ENCODE peak calls at places on chromosomes 12 and 14, in nine cellular contexts. One of them, this sample, is unnamed.

GRCh38 chr14:94180655-94181271 is 6.6 kb downstream of the PPP4R4 start:
- DNase-seq in activated CD4-positive, alpha-beta T cell treated with anti-CD3 and anti-CD28 coated beads for 36 hours: peak
- DNase-seq in neural crest cell: no peak
- DNase-seq in CD14-positive monocyte: no peak
- DNase-seq in C1 segment of cervical spinal cord: no peak
- DNase-seq in RWPE1: peak
- DNase-seq in H1: no peak
- DNase-seq in NCI-H1417: peak
- DNase-seq in mucosa of gallbladder: no peak
- DNase-seq in this sample: peak

GRCh38 chr12:4977104-4977503 is 66.6 kb upstream of the KCNA5 start:
- DNase-seq in activated CD4-positive, alpha-beta T cell treated with anti-CD3 and anti-CD28 coated beads for 36 hours: no peak
- DNase-seq in neural crest cell: no peak
- DNase-seq in CD14-positive monocyte: no peak
- DNase-seq in C1 segment of cervical spinal cord: no peak
- DNase-seq in RWPE1: no peak
- DNase-seq in H1: no peak
- DNase-seq in NCI-H1417: no peak
- DNase-seq in mucosa of gallbladder: no peak
- DNase-seq in this sample: no peak

GRCh38 chr12:32091696-32092095 is 15.0 kb upstream of the BICD1 start:
- DNase-seq in activated CD4-positive, alpha-beta T cell treated with anti-CD3 and anti-CD28 coated beads for 36 hours: no peak
- DNase-seq in neural crest cell: no peak
- DNase-seq in CD14-positive monocyte: no peak
- DNase-seq in C1 segment of cervical spinal cord: no peak
- DNase-seq in RWPE1: no peak
- DNase-seq in H1: no peak
- DNase-seq in NCI-H1417: peak
- DNase-seq in mucosa of gallbladder: no peak
- DNase-seq in this sample: no peak

GRCh38 chr14:43651185-43651787 is 855.8 kb downstream of the FSCB start:
- DNase-seq in activated CD4-positive, alpha-beta T cell treated with anti-CD3 and anti-CD28 coated beads for 36 hours: no peak
- DNase-seq in neural crest cell: no peak
- DNase-seq in CD14-positive monocyte: no peak
- DNase-seq in C1 segment of cervical spinal cord: no peak
- DNase-seq in RWPE1: no peak
- DNase-seq in H1: no peak
- DNase-seq in NCI-H1417: no peak
- DNase-seq in mucosa of gallbladder: no peak
- DNase-seq in this sample: peak

GRCh38 chr12:104622942-104623341 is 166.2 kb downstream of the CHST11 start:
- DNase-seq in activated CD4-positive, alpha-beta T cell treated with anti-CD3 and anti-CD28 coated beads for 36 hours: no peak
- DNase-seq in neural crest cell: no peak
- DNase-seq in CD14-positive monocyte: no peak
- DNase-seq in C1 segment of cervical spinal cord: no peak
- DNase-seq in RWPE1: no peak
- DNase-seq in H1: no peak
- DNase-seq in NCI-H1417: no peak
- DNase-seq in mucosa of gallbladder: no peak
- DNase-seq in this sample: no peak

GRCh38 chr14:22981090-22982012 is 1.0 kb downstream of the AJUBA start:
- DNase-seq in activated CD4-positive, alpha-beta T cell treated with anti-CD3 and anti-CD28 coated beads for 36 hours: peak
- DNase-seq in neural crest cell: peak
- DNase-seq in CD14-positive monocyte: no peak
- DNase-seq in C1 segment of cervical spinal cord: no peak
- DNase-seq in RWPE1: peak
- DNase-seq in H1: peak
- DNase-seq in NCI-H1417: no peak
- DNase-seq in mucosa of gallbladder: no peak
- DNase-seq in this sample: no peak

GRCh38 chr12:12185424-12185823 is 81.4 kb downstream of the LRP6 start:
- DNase-seq in activated CD4-positive, alpha-beta T cell treated with anti-CD3 and anti-CD28 coated beads for 36 hours: no peak
- DNase-seq in neural crest cell: no peak
- DNase-seq in CD14-positive monocyte: no peak
- DNase-seq in C1 segment of cervical spinal cord: no peak
- DNase-seq in RWPE1: no peak
- DNase-seq in H1: no peak
- DNase-seq in NCI-H1417: no peak
- DNase-seq in mucosa of gallbladder: no peak
- DNase-seq in this sample: no peak

GRCh38 chr12:75715323-75715644 is 203.9 kb upstream of the KRR1 start:
- DNase-seq in activated CD4-positive, alpha-beta T cell treated with anti-CD3 and anti-CD28 coated beads for 36 hours: no peak
- DNase-seq in neural crest cell: no peak
- DNase-seq in CD14-positive monocyte: no peak
- DNase-seq in C1 segment of cervical spinal cord: no peak
- DNase-seq in RWPE1: no peak
- DNase-seq in H1: no peak
- DNase-seq in NCI-H1417: no peak
- DNase-seq in mucosa of gallbladder: no peak
- DNase-seq in this sample: no peak

GRCh38 chr14:102005336-102005735 is 41.0 kb downstream of the DYNC1H1 start:
- DNase-seq in activated CD4-positive, alpha-beta T cell treated with anti-CD3 and anti-CD28 coated beads for 36 hours: no peak
- DNase-seq in neural crest cell: no peak
- DNase-seq in CD14-positive monocyte: no peak
- DNase-seq in C1 segment of cervical spinal cord: no peak
- DNase-seq in RWPE1: no peak
- DNase-seq in H1: no peak
- DNase-seq in NCI-H1417: no peak
- DNase-seq in mucosa of gallbladder: no peak
- DNase-seq in this sample: no peak

GRCh38 chr12:68559246-68559645 is 51.5 kb upstream of the RAP1B start:
- DNase-seq in activated CD4-positive, alpha-beta T cell treated with anti-CD3 and anti-CD28 coated beads for 36 hours: no peak
- DNase-seq in neural crest cell: no peak
- DNase-seq in CD14-positive monocyte: no peak
- DNase-seq in C1 segment of cervical spinal cord: no peak
- DNase-seq in RWPE1: peak
- DNase-seq in H1: no peak
- DNase-seq in NCI-H1417: no peak
- DNase-seq in mucosa of gallbladder: no peak
- DNase-seq in this sample: no peak

GRCh38 chr12:71828813-71829212 is 10.7 kb upstream of the TBC1D15 start:
- DNase-seq in activated CD4-positive, alpha-beta T cell treated with anti-CD3 and anti-CD28 coated beads for 36 hours: no peak
- DNase-seq in neural crest cell: no peak
- DNase-seq in CD14-positive monocyte: no peak
- DNase-seq in C1 segment of cervical spinal cord: no peak
- DNase-seq in RWPE1: no peak
- DNase-seq in H1: no peak
- DNase-seq in NCI-H1417: no peak
- DNase-seq in mucosa of gallbladder: no peak
- DNase-seq in this sample: no peak

GRCh38 chr14:98210045-98210678 is 1061.8 kb downstream of the BCL11B start:
- DNase-seq in activated CD4-positive, alpha-beta T cell treated with anti-CD3 and anti-CD28 coated beads for 36 hours: peak
- DNase-seq in neural crest cell: no peak
- DNase-seq in CD14-positive monocyte: no peak
- DNase-seq in C1 segment of cervical spinal cord: no peak
- DNase-seq in RWPE1: no peak
- DNase-seq in H1: no peak
- DNase-seq in NCI-H1417: peak
- DNase-seq in mucosa of gallbladder: no peak
- DNase-seq in this sample: no peak

GRCh38 chr12:26878661-26879119 is 45.7 kb upstream of the ITPR2 start:
- DNase-seq in activated CD4-positive, alpha-beta T cell treated with anti-CD3 and anti-CD28 coated beads for 36 hours: no peak
- DNase-seq in neural crest cell: no peak
- DNase-seq in CD14-positive monocyte: no peak
- DNase-seq in C1 segment of cervical spinal cord: peak
- DNase-seq in RWPE1: no peak
- DNase-seq in H1: no peak
- DNase-seq in NCI-H1417: peak
- DNase-seq in mucosa of gallbladder: peak
- DNase-seq in this sample: no peak

GRCh38 chr12:75208851-75209781 is 523 bp downstream of the KCNC2 start:
- DNase-seq in activated CD4-positive, alpha-beta T cell treated with anti-CD3 and anti-CD28 coated beads for 36 hours: peak
- DNase-seq in neural crest cell: peak
- DNase-seq in CD14-positive monocyte: no peak
- DNase-seq in C1 segment of cervical spinal cord: no peak
- DNase-seq in RWPE1: peak
- DNase-seq in H1: peak
- DNase-seq in NCI-H1417: peak
- DNase-seq in mucosa of gallbladder: no peak
- DNase-seq in this sample: peak

GRCh38 chr12:42698213-42698612 is 108.7 kb upstream of the PRICKLE1 start:
- DNase-seq in activated CD4-positive, alpha-beta T cell treated with anti-CD3 and anti-CD28 coated beads for 36 hours: no peak
- DNase-seq in neural crest cell: no peak
- DNase-seq in CD14-positive monocyte: no peak
- DNase-seq in C1 segment of cervical spinal cord: no peak
- DNase-seq in RWPE1: peak
- DNase-seq in H1: no peak
- DNase-seq in NCI-H1417: no peak
- DNase-seq in mucosa of gallbladder: no peak
- DNase-seq in this sample: no peak

GRCh38 chr14:96130854-96131253 is 73.8 kb upstream of the BDKRB2 start:
- DNase-seq in activated CD4-positive, alpha-beta T cell treated with anti-CD3 and anti-CD28 coated beads for 36 hours: no peak
- DNase-seq in neural crest cell: no peak
- DNase-seq in CD14-positive monocyte: no peak
- DNase-seq in C1 segment of cervical spinal cord: no peak
- DNase-seq in RWPE1: peak
- DNase-seq in H1: no peak
- DNase-seq in NCI-H1417: no peak
- DNase-seq in mucosa of gallbladder: no peak
- DNase-seq in this sample: no peak

GRCh38 chr12:48084066-48084465 is 21.8 kb downstream of the SENP1 start:
- DNase-seq in activated CD4-positive, alpha-beta T cell treated with anti-CD3 and anti-CD28 coated beads for 36 hours: no peak
- DNase-seq in neural crest cell: no peak
- DNase-seq in CD14-positive monocyte: no peak
- DNase-seq in C1 segment of cervical spinal cord: no peak
- DNase-seq in RWPE1: no peak
- DNase-seq in H1: no peak
- DNase-seq in NCI-H1417: peak
- DNase-seq in mucosa of gallbladder: no peak
- DNase-seq in this sample: no peak

GRCh38 chr14:100654814-100655795 is 67.9 kb upstream of the BEGAIN start:
- DNase-seq in activated CD4-positive, alpha-beta T cell treated with anti-CD3 and anti-CD28 coated beads for 36 hours: peak
- DNase-seq in neural crest cell: peak
- DNase-seq in CD14-positive monocyte: no peak
- DNase-seq in C1 segment of cervical spinal cord: no peak
- DNase-seq in RWPE1: peak
- DNase-seq in H1: peak
- DNase-seq in NCI-H1417: peak
- DNase-seq in mucosa of gallbladder: no peak
- DNase-seq in this sample: peak

GRCh38 chr12:57621497-57622292 is 10.5 kb downstream of the ARHGEF25 start:
- DNase-seq in activated CD4-positive, alpha-beta T cell treated with anti-CD3 and anti-CD28 coated beads for 36 hours: peak
- DNase-seq in neural crest cell: peak
- DNase-seq in CD14-positive monocyte: no peak
- DNase-seq in C1 segment of cervical spinal cord: peak
- DNase-seq in RWPE1: peak
- DNase-seq in H1: peak
- DNase-seq in NCI-H1417: peak
- DNase-seq in mucosa of gallbladder: peak
- DNase-seq in this sample: peak

GRCh38 chr14:77589099-77589498 is 27.3 kb downstream of the SPTLC2 start:
- DNase-seq in activated CD4-positive, alpha-beta T cell treated with anti-CD3 and anti-CD28 coated beads for 36 hours: no peak
- DNase-seq in neural crest cell: no peak
- DNase-seq in CD14-positive monocyte: no peak
- DNase-seq in C1 segment of cervical spinal cord: no peak
- DNase-seq in RWPE1: no peak
- DNase-seq in H1: no peak
- DNase-seq in NCI-H1417: no peak
- DNase-seq in mucosa of gallbladder: no peak
- DNase-seq in this sample: no peak